ENCODE peak calls at places on chromosomes 11 and 22, in six cellular contexts. G, A, T, L, B and N are unnamed samples.

GRCh38 chr22:40603088-40603605 is 33.4 kb downstream of the MRTFA start:
- DNase-seq in G (no peak), A (peak; percentile 78), T (no peak), L (no peak), B (no peak), N (no peak)

GRCh38 chr11:94635072-94635471 is 67.9 kb downstream of the PIWIL4 start:
- DNase-seq in G (no peak), A (no peak), T (no peak), L (no peak), B (no peak), N (peak; percentile 28)

GRCh38 chr11:126963603-126964353 is 36.8 kb downstream of the KIRREL3 start:
- DNase-seq in G (no peak), A (peak; percentile 43), T (peak; percentile 57), L (no peak), B (no peak), N (no peak)

GRCh38 chr11:117144477-117145392 is 648 bp downstream of the PAFAH1B2 start:
- DNase-seq in G (peak; percentile 79), A (peak; percentile 86), T (peak; percentile 38), L (peak; percentile 38), B (peak; percentile 71), N (peak; percentile 24)

GRCh38 chr11:101516546-101516945 is 67.3 kb downstream of the TRPC6 start:
- DNase-seq in G (no peak), A (no peak), T (no peak), L (no peak), B (no peak), N (no peak)

GRCh38 chr11:67016550-67016949 is 6.4 kb upstream of the SYT12 start:
- DNase-seq in G (no peak), A (no peak), T (no peak), L (no peak), B (no peak), N (no peak)

GRCh38 chr22:29871684-29872083 is 11.3 kb upstream of the MTMR3 start:
- DNase-seq in G (no peak), A (no peak), T (no peak), L (no peak), B (peak; percentile 65), N (no peak)

GRCh38 chr11:62593434-62594044 is 2.2 kb upstream of the TUT1 start:
- DNase-seq in G (peak; percentile 91), A (peak; percentile 70), T (peak; percentile 77), L (peak; percentile 77), B (peak; percentile 72), N (peak; percentile 71)

GRCh38 chr22:49650336-49651241 is 177.1 kb downstream of the BRD1 start:
- DNase-seq in G (no peak), A (no peak), T (no peak), L (no peak), B (no peak), N (no peak)

GRCh38 chr11:17730137-17730536 is 4.4 kb upstream of the KCNC1 start:
- DNase-seq in G (peak; percentile 28), A (no peak), T (no peak), L (no peak), B (no peak), N (no peak)

GRCh38 chr11:122091850-122092249 is 24.2 kb downstream of the BLID start:
- DNase-seq in G (no peak), A (peak; percentile 46), T (no peak), L (no peak), B (no peak), N (no peak)

GRCh38 chr11:121418625-121419114 is 33.4 kb upstream of the SORL1 start:
- DNase-seq in G (no peak), A (no peak), T (no peak), L (peak; percentile 77), B (no peak), N (peak; percentile 58)

GRCh38 chr11:46333129-46333947 is 13.9 kb upstream of the DGKZ start:
- DNase-seq in G (no peak), A (no peak), T (no peak), L (peak; percentile 36), B (no peak), N (no peak)

GRCh38 chr22:28949788-28950187 is 66.4 kb downstream of the ZNRF3 start:
- DNase-seq in G (no peak), A (peak; percentile 67), T (no peak), L (no peak), B (no peak), N (no peak)

GRCh38 chr11:88704505-88704904 is 361.3 kb downstream of the GRM5 start:
- DNase-seq in G (no peak), A (peak; percentile 5), T (no peak), L (no peak), B (no peak), N (no peak)

GRCh38 chr11:11427185-11427944 is 74.3 kb upstream of the CSNK2A3 start:
- DNase-seq in G (no peak), A (no peak), T (no peak), L (no peak), B (no peak), N (no peak)

GRCh38 chr22:46422896-46423295 is 87.4 kb downstream of the TRMU start:
- DNase-seq in G (no peak), A (no peak), T (no peak), L (no peak), B (no peak), N (no peak)

GRCh38 chr11:7871056-7871455 is 60.0 kb downstream of the OR10A6 start:
- DNase-seq in G (no peak), A (peak; percentile 54), T (no peak), L (no peak), B (no peak), N (no peak)

GRCh38 chr11:87281496-87281895 is 243.8 kb downstream of the TMEM135 start:
- DNase-seq in G (no peak), A (peak; percentile 77), T (no peak), L (no peak), B (no peak), N (no peak)

GRCh38 chr22:41216984-41217383 is 11.9 kb downstream of the L3MBTL2 start:
- DNase-seq in G (no peak), A (peak; percentile 72), T (no peak), L (no peak), B (no peak), N (no peak)

GRCh38 chr11:48052183-48053040 is 72.1 kb downstream of the PTPRJ start:
- DNase-seq in G (no peak), A (peak; percentile 85), T (no peak), L (no peak), B (no peak), N (no peak)

GRCh38 chr22:24109649-24110048 is 71.6 kb upstream of the SUSD2 start:
- DNase-seq in G (no peak), A (no peak), T (no peak), L (no peak), B (no peak), N (no peak)

GRCh38 chr11:132022718-132023117 is 652.3 kb downstream of the NTM start:
- DNase-seq in G (no peak), A (peak; percentile 81), T (no peak), L (no peak), B (no peak), N (no peak)

GRCh38 chr11:132026746-132027145 is 656.3 kb downstream of the NTM start:
- DNase-seq in G (no peak), A (no peak), T (no peak), L (no peak), B (no peak), N (no peak)

GRCh38 chr11:132028380-132029240 is 658.2 kb downstream of the NTM start:
- DNase-seq in G (no peak), A (peak; percentile 73), T (no peak), L (no peak), B (no peak), N (peak; percentile 21)

GRCh38 chr11:132022285-132022684 is 651.9 kb downstream of the NTM start:
- DNase-seq in G (no peak), A (no peak), T (no peak), L (no peak), B (no peak), N (no peak)

GRCh38 chr11:132024587-132025295 is 654.3 kb downstream of the NTM start:
- DNase-seq in G (no peak), A (peak; percentile 89), T (no peak), L (no peak), B (no peak), N (no peak)
- H3K4me3 ChIP-seq in G (no peak overlapping the region), A (no peak overlapping the region), T (no peak overlapping the region), L (no peak overlapping the region), B (no peak overlapping the region), N (no peak overlapping the region)

DNA sequence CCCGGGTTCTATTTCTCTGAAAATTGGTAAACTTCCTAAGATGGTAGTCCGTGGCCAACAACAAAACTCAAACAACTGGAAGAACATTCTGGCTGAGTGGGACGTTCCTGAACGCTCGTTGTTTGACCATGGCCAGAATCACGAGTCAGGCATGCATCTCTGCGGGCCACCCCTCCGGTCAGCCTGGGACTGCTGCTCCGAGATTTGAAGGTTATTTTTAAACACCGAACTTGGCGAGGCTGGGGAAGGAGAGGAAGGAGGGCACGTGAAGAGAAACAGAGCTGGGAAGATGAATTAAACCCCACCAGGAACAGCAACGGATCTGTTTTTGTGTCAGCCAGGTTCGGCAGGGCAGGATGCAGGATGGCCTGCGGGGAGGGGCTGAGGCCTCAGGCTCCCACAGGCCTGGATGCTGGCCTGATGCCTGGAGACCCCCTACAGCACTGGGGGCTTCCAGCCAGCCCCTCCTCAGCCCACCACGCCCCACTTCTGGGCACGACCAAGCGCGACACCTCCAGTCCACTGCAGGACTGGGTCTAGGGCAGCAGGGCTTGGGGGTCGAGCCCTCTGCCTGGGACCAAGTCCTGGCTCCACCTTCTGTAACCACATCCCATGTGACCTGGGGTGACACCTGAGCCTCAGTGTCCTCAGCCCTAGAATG is 5.1 kb downstream of the SHISAL1 start:
- DNase-seq in G (no peak), A (peak; percentile 19), T (no peak), L (no peak), B (peak; percentile 90), N (no peak)
- H3K4me3 ChIP-seq in G (no peak overlapping the region), A (no peak overlapping the region), T (no peak overlapping the region), L (no peak overlapping the region), B (no peak overlapping the region), N (no peak overlapping the region)

DNA sequence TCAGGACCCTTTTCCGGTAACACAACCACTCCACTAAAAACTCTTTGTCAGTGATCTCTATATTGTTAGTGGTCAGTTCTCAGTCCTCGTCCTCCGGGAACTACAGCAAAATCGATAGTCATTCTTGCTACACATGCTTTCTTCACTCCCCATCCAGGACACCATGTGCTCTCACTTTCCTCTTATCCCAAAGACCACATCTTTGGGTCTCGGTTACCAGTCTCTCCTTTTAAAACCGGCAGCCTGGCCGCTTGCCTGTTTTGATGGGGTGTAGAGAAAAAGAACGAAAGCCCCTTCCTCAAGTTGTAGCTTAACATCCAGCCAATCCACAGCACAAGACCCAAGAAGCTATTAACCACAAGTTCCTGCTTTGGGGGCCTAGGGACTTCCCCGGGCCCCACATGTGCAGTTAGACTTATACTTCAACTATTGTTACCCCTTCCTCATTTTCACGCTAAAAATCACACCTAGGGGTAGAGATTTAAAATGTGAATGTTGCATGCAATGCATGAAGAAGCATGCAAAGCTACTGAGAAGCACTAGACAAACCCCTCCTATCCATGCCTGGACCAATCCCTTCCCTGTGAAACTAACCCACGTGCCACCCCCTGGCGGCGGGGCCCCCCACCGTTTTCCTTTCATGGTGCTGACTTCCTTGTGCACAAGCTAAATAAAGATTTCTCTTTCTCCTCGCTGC is 1.5 kb upstream of the TOLLIP start:
- DNase-seq in G (no peak), A (no peak), T (no peak), L (peak; percentile 33), B (no peak), N (no peak)
- H3K4me3 ChIP-seq in G (no peak overlapping the region), A (no peak overlapping the region), T (no peak overlapping the region), L (peak overlapping the region; percentile 63), B (peak overlapping the region; percentile 100), N (no peak overlapping the region)

DNA sequence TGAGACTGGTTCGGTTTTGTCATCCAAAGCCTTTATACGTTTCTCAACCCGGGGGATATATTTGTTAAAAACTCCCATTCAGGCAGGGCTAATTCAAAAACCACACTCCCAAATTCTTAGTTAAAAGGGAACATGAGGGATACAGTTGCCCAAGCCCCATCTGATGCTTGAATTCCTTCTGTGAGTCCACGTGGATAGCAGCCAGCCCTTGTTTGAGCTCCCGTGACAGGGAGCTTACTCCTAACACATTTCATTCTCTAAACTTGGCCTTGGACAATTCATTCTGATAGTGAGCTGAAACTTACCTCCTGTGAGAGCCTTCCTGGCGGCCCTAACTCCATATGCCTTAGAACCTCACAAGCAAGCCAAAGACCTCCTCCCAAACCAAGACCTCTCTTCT is 357.5 kb downstream of the TENM4 start:
- DNase-seq in G (no peak), A (peak; percentile 26), T (no peak), L (no peak), B (no peak), N (no peak)
- H3K4me3 ChIP-seq in G (no peak overlapping the region), A (no peak overlapping the region), T (no peak overlapping the region), L (no peak overlapping the region), B (no peak overlapping the region), N (no peak overlapping the region)